ENCODE peak calls at places on chromosomes 13 and 19, in eight cellular contexts. W is right lobe of liver; H is neural progenitor cell; N is H1; Z is CD8-positive, alpha-beta memory T cell; Q is colonic mucosa; D is caudate nucleus; J is kidney. T is an unnamed sample.

GRCh38 chr19:13118424-13119193 is 545 bp downstream of the NACC1 start:
- DNase-seq in W (peak), H (peak), N (peak), Z (no peak), Q (peak), D (no peak), J (peak), T (no peak)

GRCh38 chr19:4405977-4406376 is 3.5 kb downstream of the CHAF1A start:
- DNase-seq in W (no peak), H (no peak), N (no peak), Z (no peak), Q (no peak), D (no peak), J (no peak), T (no peak)

GRCh38 chr13:46473806-46474205 is 79.2 kb upstream of the LRCH1 start:
- DNase-seq in W (no peak), H (no peak), N (no peak), Z (no peak), Q (no peak), D (no peak), J (no peak), T (no peak)

GRCh38 chr13:40096357-40096911 is 441.0 kb downstream of the COG6 start:
- DNase-seq in W (no peak), H (peak), N (no peak), Z (no peak), Q (no peak), D (no peak), J (no peak), T (no peak)

GRCh38 chr19:4031420-4031819 is 23.9 kb downstream of the PIAS4 start:
- DNase-seq in W (no peak), H (no peak), N (no peak), Z (no peak), Q (no peak), D (no peak), J (no peak), T (no peak)

GRCh38 chr13:50684366-50684765 is 159.1 kb downstream of the DLEU7 start:
- DNase-seq in W (peak), H (no peak), N (no peak), Z (no peak), Q (no peak), D (no peak), J (no peak), T (no peak)

GRCh38 chr19:2820112-2820702 is 539 bp downstream of the ZNF554 start:
- DNase-seq in W (peak), H (peak), N (no peak), Z (no peak), Q (peak), D (no peak), J (no peak), T (no peak)

GRCh38 chr13:94657167-94657566 is 55.2 kb downstream of the SOX21 start:
- DNase-seq in W (no peak), H (no peak), N (no peak), Z (no peak), Q (no peak), D (no peak), J (no peak), T (no peak)

GRCh38 chr19:56839665-56840451 is 668 bp downstream of the PEG3 start:
- DNase-seq in W (peak), H (no peak), N (no peak), Z (no peak), Q (peak), D (peak), J (peak), T (peak)

GRCh38 chr13:36919206-36919832 is 719 bp downstream of the SMAD9 start:
- DNase-seq in W (peak), H (peak), N (no peak), Z (no peak), Q (peak), D (no peak), J (no peak), T (peak)

GRCh38 chr13:49938274-49938673 is 2.1 kb upstream of the SPRYD7 start:
- DNase-seq in W (no peak), H (no peak), N (no peak), Z (no peak), Q (peak), D (no peak), J (no peak), T (no peak)

GRCh38 chr19:50861025-50861424 is 6.3 kb downstream of the KLK3 start:
- DNase-seq in W (no peak), H (no peak), N (no peak), Z (no peak), Q (no peak), D (no peak), J (no peak), T (no peak)

GRCh38 chr19:3479177-3479818 is 1.0 kb downstream of the SMIM24 start:
- DNase-seq in W (no peak), H (peak), N (no peak), Z (peak), Q (no peak), D (no peak), J (no peak), T (no peak)

GRCh38 chr13:97221989-97222700 is at the start of gene MBNL2:
- DNase-seq in W (peak), H (peak), N (peak), Z (peak), Q (peak), D (peak), J (peak), T (peak)

GRCh38 chr13:85586856-85587255 is 212.4 kb downstream of the SLITRK6 start:
- DNase-seq in W (no peak), H (no peak), N (no peak), Z (no peak), Q (no peak), D (no peak), J (no peak), T (no peak)

GRCh38 chr13:48009298-48009697 is 8.2 kb upstream of the SUCLA2 start:
- DNase-seq in W (no peak), H (no peak), N (no peak), Z (no peak), Q (peak), D (no peak), J (no peak), T (no peak)

GRCh38 chr13:82878536-82878935 is 1003.7 kb downstream of the SLITRK1 start:
- DNase-seq in W (no peak), H (no peak), N (no peak), Z (no peak), Q (no peak), D (no peak), J (no peak), T (no peak)

GRCh38 chr13:42807236-42807635 is 25.9 kb downstream of the FAM216B start:
- DNase-seq in W (no peak), H (no peak), N (no peak), Z (no peak), Q (no peak), D (no peak), J (no peak), T (no peak)

GRCh38 chr13:28532226-28533048 is 37.5 kb upstream of the FLT1 start:
- DNase-seq in W (peak), H (peak), N (no peak), Z (no peak), Q (no peak), D (no peak), J (peak), T (no peak)

GRCh38 chr19:29665826-29666633 is 769 bp downstream of the PLEKHF1 start:
- DNase-seq in W (peak), H (peak), N (no peak), Z (no peak), Q (peak), D (no peak), J (peak), T (no peak)

GRCh38 chr19:11560404-11560988 is 1.5 kb upstream of the ELOF1 start:
- DNase-seq in W (no peak), H (peak), N (no peak), Z (no peak), Q (peak), D (peak), J (no peak), T (no peak)

GRCh38 chr19:2055871-2056809 is 5.1 kb upstream of the MKNK2 start:
- DNase-seq in W (peak), H (no peak), N (no peak), Z (no peak), Q (peak), D (no peak), J (peak), T (no peak)

GRCh38 chr13:81048026-81048461 is 707.1 kb upstream of the SPRY2 start:
- DNase-seq in W (no peak), H (no peak), N (no peak), Z (no peak), Q (no peak), D (peak), J (no peak), T (no peak)

GRCh38 chr13:101325423-101325822 is 90.9 kb downstream of the NALCN start:
- DNase-seq in W (no peak), H (peak), N (no peak), Z (no peak), Q (no peak), D (no peak), J (no peak), T (no peak)

GRCh38 chr19:2149980-2150793 is 1.2 kb downstream of the AP3D1 start:
- DNase-seq in W (no peak), H (peak), N (no peak), Z (no peak), Q (peak), D (no peak), J (no peak), T (no peak)

GRCh38 chr13:112821340-112822055 is 131.7 kb downstream of the ATP11A start:
- DNase-seq in W (no peak), H (no peak), N (no peak), Z (no peak), Q (no peak), D (no peak), J (no peak), T (no peak)

GRCh38 chr13:113106666-113107065 is 1.1 kb downstream of the F7 start:
- DNase-seq in W (no peak), H (no peak), N (no peak), Z (no peak), Q (no peak), D (no peak), J (peak), T (no peak)

GRCh38 chr19:6580313-6580712 is 10.6 kb downstream of the CD70 start:
- DNase-seq in W (no peak), H (no peak), N (no peak), Z (no peak), Q (no peak), D (no peak), J (no peak), T (no peak)

GRCh38 chr19:48990400-48990799 is 2.7 kb downstream of the GYS1 start:
- DNase-seq in W (no peak), H (no peak), N (no peak), Z (no peak), Q (no peak), D (no peak), J (no peak), T (no peak)

GRCh38 chr13:53411443-53411842 is 382.8 kb downstream of the OLFM4 start:
- DNase-seq in W (no peak), H (peak), N (no peak), Z (no peak), Q (no peak), D (no peak), J (no peak), T (no peak)

GRCh38 chr13:33183431-33184130 is 102.0 kb downstream of the STARD13 start:
- DNase-seq in W (no peak), H (no peak), N (no peak), Z (no peak), Q (no peak), D (no peak), J (no peak), T (no peak)

GRCh38 chr19:35641515-35642151 is at the start of gene ETV2:
- DNase-seq in W (peak), H (peak), N (no peak), Z (peak), Q (peak), D (no peak), J (no peak), T (no peak)

GRCh38 chr19:49837009-49837310 is 14.0 kb upstream of the PTOV1 start:
- DNase-seq in W (no peak), H (no peak), N (no peak), Z (no peak), Q (no peak), D (no peak), J (no peak), T (no peak)

GRCh38 chr13:91031508-91031907 is 316.0 kb upstream of the MIR17HG start:
- DNase-seq in W (no peak), H (no peak), N (no peak), Z (no peak), Q (no peak), D (no peak), J (no peak), T (no peak)

GRCh38 chr13:57825066-57825465 is 193.5 kb downstream of the PCDH17 start:
- DNase-seq in W (no peak), H (no peak), N (no peak), Z (no peak), Q (no peak), D (no peak), J (no peak), T (no peak)

GRCh38 chr13:101649490-101650126 is 197.1 kb downstream of the ITGBL1 start:
- DNase-seq in W (no peak), H (no peak), N (no peak), Z (no peak), Q (no peak), D (no peak), J (no peak), T (no peak)

GRCh38 chr19:27744926-27745844 is 1467.8 kb downstream of the UQCRFS1 start:
- DNase-seq in W (no peak), H (no peak), N (no peak), Z (no peak), Q (peak), D (no peak), J (no peak), T (no peak)

GRCh38 chr13:67351915-67352314 is 121.8 kb upstream of the PCDH9 start:
- DNase-seq in W (no peak), H (no peak), N (no peak), Z (no peak), Q (no peak), D (no peak), J (no peak), T (no peak)

GRCh38 chr13:26476111-26476743 is 81.3 kb upstream of the WASF3 start:
- DNase-seq in W (peak), H (peak), N (peak), Z (no peak), Q (no peak), D (no peak), J (peak), T (no peak)

GRCh38 chr19:982567-983170 is 1.5 kb upstream of the WDR18 start:
- DNase-seq in W (peak), H (peak), N (peak), Z (peak), Q (peak), D (peak), J (peak), T (no peak)

DNA sequence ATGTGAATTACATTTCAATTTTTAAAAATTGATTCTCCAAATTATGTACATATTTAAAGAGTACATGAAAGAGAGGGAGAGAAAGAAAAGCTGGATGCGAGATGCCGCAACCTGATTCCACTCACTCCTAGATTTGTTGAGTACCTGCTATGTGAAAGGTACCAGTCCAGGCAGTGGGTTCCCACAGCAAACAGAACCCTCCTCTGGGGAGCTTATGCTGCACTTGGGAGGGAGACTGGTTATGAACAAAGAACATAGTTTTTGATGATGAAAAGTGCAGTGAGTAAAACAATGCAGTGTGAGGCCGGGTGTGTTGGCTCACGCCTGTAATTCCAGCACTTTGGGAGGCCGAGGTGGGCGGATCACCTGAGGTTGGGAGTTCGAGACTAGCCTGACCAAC is 43.4 kb downstream of the ACTN4 start:
- DNase-seq in W (no peak), H (no peak), N (no peak), Z (no peak), Q (no peak), D (no peak), J (no peak), T (no peak)
- H3K27ac ChIP-seq in W (no peak), H (no peak), N (no peak), Z (no peak), Q (peak), D (no peak), J (peak), T (peak)

GRCh38 chr19:41785653-41786052 is 10.7 kb upstream of the CEACAM3 start:
- DNase-seq in W (peak), H (peak), N (peak), Z (peak), Q (peak), D (no peak), J (no peak), T (no peak)

GRCh38 chr19:41784337-41785239 is 11.8 kb upstream of the CEACAM3 start:
- DNase-seq in W (no peak), H (no peak), N (no peak), Z (no peak), Q (no peak), D (no peak), J (no peak), T (no peak)
- H3K27ac ChIP-seq in W (no peak), H (no peak), N (no peak), Z (no peak), Q (peak), D (no peak), J (no peak), T (no peak)

GRCh38 chr19:33404916-33405315 is 31.4 kb downstream of the CEBPG start:
- DNase-seq in W (peak), H (no peak), N (no peak), Z (no peak), Q (no peak), D (no peak), J (peak), T (no peak)

GRCh38 chr19:33403973-33404304 is 30.4 kb downstream of the CEBPG start:
- DNase-seq in W (no peak), H (no peak), N (no peak), Z (no peak), Q (no peak), D (no peak), J (no peak), T (no peak)

GRCh38 chr19:33404506-33404905 is 31.0 kb downstream of the CEBPG start:
- DNase-seq in W (peak), H (no peak), N (no peak), Z (no peak), Q (no peak), D (no peak), J (no peak), T (no peak)

GRCh38 chr19:33402421-33403220 is 29.1 kb downstream of the CEBPG start:
- DNase-seq in W (peak), H (no peak), N (no peak), Z (no peak), Q (no peak), D (no peak), J (peak), T (no peak)

DNA sequence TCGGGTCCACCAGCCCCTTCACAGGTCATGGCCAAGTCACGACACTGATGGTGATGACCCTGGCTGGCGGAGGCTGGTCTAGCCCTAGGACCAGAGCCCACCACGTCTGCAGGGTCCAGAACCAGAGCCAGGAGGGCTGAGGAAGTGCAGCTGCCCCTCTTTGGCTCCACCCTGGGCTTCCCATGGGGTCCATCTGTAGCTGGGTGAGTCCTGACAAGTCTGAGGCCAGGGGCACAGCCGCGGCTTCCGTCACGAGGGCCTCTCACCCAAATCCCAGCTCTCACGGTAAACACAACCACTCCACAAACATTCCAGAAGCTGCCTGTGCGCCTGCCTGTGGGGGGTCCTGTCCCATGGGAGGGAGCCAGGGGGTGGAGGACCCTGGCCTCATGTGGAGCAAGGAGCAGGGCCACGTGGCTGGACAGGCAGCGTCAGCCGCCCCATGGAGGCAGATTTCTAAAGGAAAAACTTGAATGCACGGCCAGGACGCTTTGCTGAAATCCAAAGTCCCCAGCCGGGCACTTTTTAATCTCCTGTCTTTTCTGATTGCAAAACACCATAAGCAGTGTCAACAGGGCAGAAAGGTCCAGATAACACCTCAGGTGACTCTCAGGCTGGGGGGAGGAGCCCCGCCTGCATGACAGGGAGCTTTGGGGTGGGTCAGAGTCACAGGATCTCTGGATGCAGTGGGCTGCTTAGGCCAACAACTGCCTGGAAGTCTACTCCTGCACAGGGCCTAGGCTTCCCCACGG is 29.9 kb downstream of the CEBPG start:
- DNase-seq in W (peak), H (no peak), N (no peak), Z (no peak), Q (no peak), D (no peak), J (peak), T (no peak)
- H3K27ac ChIP-seq in W (peak), H (no peak), N (no peak), Z (no peak), Q (no peak), D (no peak), J (no peak), T (no peak)

DNA sequence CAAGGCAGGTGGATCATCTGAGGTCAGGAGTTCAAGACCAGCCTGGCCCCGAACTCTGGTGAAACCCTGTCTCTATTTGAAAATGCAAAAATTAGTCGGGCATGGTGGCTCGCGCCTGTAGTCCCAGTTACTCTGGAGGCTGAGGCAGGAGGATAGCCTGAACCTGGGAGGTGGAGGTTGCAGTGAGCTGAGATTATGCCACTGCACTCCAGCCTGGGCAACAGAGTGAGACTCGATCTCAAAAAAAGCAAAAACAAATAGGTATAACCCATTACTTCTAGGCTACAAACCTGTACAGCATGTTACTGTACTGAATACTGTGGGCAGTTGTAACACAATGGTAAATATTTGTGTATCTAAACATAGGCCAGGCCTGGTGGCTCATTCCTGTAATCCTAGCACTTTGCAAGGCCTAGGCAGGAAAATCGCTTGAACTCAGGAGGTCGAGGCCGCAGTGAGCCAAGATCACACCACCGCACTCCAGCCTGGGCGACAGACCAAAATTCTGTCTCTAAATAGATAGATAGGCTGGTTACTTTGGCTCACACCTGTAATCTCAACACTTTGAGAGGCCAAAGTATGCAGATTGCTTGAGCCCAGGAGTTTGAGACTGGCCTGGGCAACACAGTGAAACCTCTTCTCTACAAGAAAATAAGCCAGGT is 63.5 kb downstream of the MYO9B start:
- DNase-seq in W (peak), H (no peak), N (no peak), Z (no peak), Q (no peak), D (no peak), J (no peak), T (peak)
- H3K27ac ChIP-seq in W (peak), H (no peak), N (no peak), Z (no peak), Q (no peak), D (no peak), J (no peak), T (peak)

GRCh38 chr13:106497079-106497478 is 38.4 kb downstream of the EFNB2 start:
- DNase-seq in W (no peak), H (no peak), N (no peak), Z (no peak), Q (no peak), D (no peak), J (no peak), T (no peak)

GRCh38 chr13:106499905-106500304 is 35.6 kb downstream of the EFNB2 start:
- DNase-seq in W (no peak), H (no peak), N (no peak), Z (no peak), Q (no peak), D (no peak), J (no peak), T (no peak)

GRCh38 chr13:106498158-106498557 is 37.3 kb downstream of the EFNB2 start:
- DNase-seq in W (no peak), H (no peak), N (no peak), Z (no peak), Q (no peak), D (no peak), J (no peak), T (no peak)

GRCh38 chr13:106499113-106499512 is 36.3 kb downstream of the EFNB2 start:
- DNase-seq in W (no peak), H (no peak), N (no peak), Z (no peak), Q (no peak), D (no peak), J (no peak), T (no peak)

GRCh38 chr13:106498571-106498970 is 36.9 kb downstream of the EFNB2 start:
- DNase-seq in W (no peak), H (no peak), N (no peak), Z (no peak), Q (no peak), D (no peak), J (no peak), T (no peak)
- H3K27ac ChIP-seq in W (no peak), H (peak), N (no peak), Z (no peak), Q (no peak), D (peak), J (no peak), T (peak)